ENCODE peak calls at places on chromosomes 13 and 19, in seven cellular contexts. N, P, Q, O, T, G and V are unnamed samples.

GRCh38 chr13:99345345-99345744 is 38.1 kb upstream of the GPR183 start:
- DNase-seq in Q (no peak), O (no peak), N (no peak), T (no peak), P (no peak), G (no peak), V (no peak)

GRCh38 chr19:55638864-55639359 is 1.9 kb upstream of the ZNF580 start:
- DNase-seq in N (peak; percentile 50), P (peak; percentile 43), G (peak; percentile 63), Q (peak; percentile 38), O (peak; percentile 43), T (no peak), V (no peak)

GRCh38 chr19:55353803-55354697 is 469 bp downstream of the COX6B2 start:
- DNase-seq in P (peak; percentile 51), N (peak; percentile 45), G (peak; percentile 82), T (peak; percentile 80), O (peak; percentile 70), Q (peak; percentile 62), V (no peak)

GRCh38 chr13:48315981-48316380 is 12.4 kb downstream of the RB1 start:
- DNase-seq in T (no peak), G (no peak), O (no peak), Q (peak; percentile 42), N (no peak), P (no peak), V (no peak)

GRCh38 chr13:42048625-42049453 is at the start of gene DGKH:
- DNase-seq in Q (peak; percentile 84), T (peak; percentile 85), P (peak; percentile 30), O (peak; percentile 69), N (peak; percentile 76), G (peak; percentile 77), V (no peak)

GRCh38 chr13:49859568-49859967 is 67.1 kb upstream of the KPNA3 start:
- DNase-seq in G (no peak), N (peak; percentile 37), T (no peak), P (no peak), O (no peak), Q (peak; percentile 83), V (no peak)

GRCh38 chr13:112774829-112775565 is 85.2 kb downstream of the ATP11A start:
- DNase-seq in P (no peak), Q (no peak), T (no peak), N (no peak), G (no peak), O (no peak), V (no peak)

GRCh38 chr13:111335263-111335662 is 14.8 kb downstream of the TEX29 start:
- DNase-seq in N (no peak), T (no peak), O (no peak), Q (no peak), G (no peak), P (no peak), V (no peak)

GRCh38 chr19:8877854-8878705 is 45.9 kb downstream of the MBD3L1 start:
- DNase-seq in P (no peak), O (no peak), Q (no peak), T (no peak), G (no peak), N (no peak), V (no peak)

GRCh38 chr19:3873151-3873550 is 4.3 kb upstream of the ZFR2 start:
- DNase-seq in N (no peak), T (no peak), Q (no peak), O (no peak), P (no peak), G (no peak), V (no peak)

GRCh38 chr19:17073869-17074627 is 1.2 kb downstream of the HAUS8 start:
- DNase-seq in O (no peak), T (no peak), G (no peak), P (no peak), N (no peak), Q (no peak), V (no peak)

GRCh38 chr19:15118248-15118647 is 11.0 kb downstream of the SYDE1 start:
- DNase-seq in Q (no peak), T (no peak), P (no peak), G (no peak), O (no peak), N (no peak), V (no peak)

GRCh38 chr19:14345364-14345763 is 35.9 kb upstream of the ADGRE5 start:
- DNase-seq in T (no peak), G (no peak), N (no peak), P (no peak), O (no peak), Q (no peak), V (no peak)

GRCh38 chr13:60627071-60627686 is 230.2 kb downstream of the TDRD3 start:
- DNase-seq in O (no peak), Q (peak; percentile 29), G (peak; percentile 75), T (no peak), P (no peak), N (peak; percentile 42), V (no peak)

GRCh38 chr19:12938536-12939291 is at the start of gene CALR:
- DNase-seq in P (no peak), Q (peak; percentile 33), G (no peak), T (no peak), N (peak; percentile 26), O (no peak), V (no peak)